ENCODE peak calls at places on chromosome 16, in seven cellular contexts. Q is neuronal stem cell, L is H1, M is mesendoderm, J is trophoblast cell, U is IMR-90, A is H9. N is an unnamed sample. For H3K4me1, the result is how much of the 10 kb centered on the place peaks cover.

GRCh38 chr16:83258366-83258765 is 549.4 kb upstream of the HSBP1 start:
- DNase-seq in Q (no peak), L (no peak), M (no peak), J (no peak), U (no peak), A (no peak), N (no peak)

GRCh38 chr16:969508-970378 is 1.0 kb downstream of the LMF1 start:
- DNase-seq in Q (no peak), L (peak), M (peak), J (peak), U (peak), A (no peak), N (no peak)

GRCh38 chr16:11560701-11561439 is 25.8 kb downstream of the LITAF start:
- DNase-seq in Q (no peak), L (peak), M (peak), J (peak), U (no peak), A (no peak), N (peak)

GRCh38 chr16:1216681-1217400 is 8.2 kb downstream of the TPSG1 start:
- DNase-seq in Q (no peak), L (no peak), M (no peak), J (no peak), U (no peak), A (no peak), N (no peak)

GRCh38 chr16:3173892-3174617 is 13.9 kb upstream of the OR1F1 start:
- DNase-seq in Q (no peak), L (peak), M (peak), J (no peak), U (no peak), A (peak), N (peak)

GRCh38 chr16:58306327-58306726 is 11.5 kb upstream of the PRSS54 start:
- DNase-seq in Q (no peak), L (no peak), M (no peak), J (peak), U (peak), A (no peak), N (peak)

GRCh38 chr16:24871891-24872290 is 26.1 kb downstream of the SLC5A11 start:
- DNase-seq in Q (no peak), L (no peak), M (no peak), J (no peak), U (no peak), A (no peak), N (no peak)

GRCh38 chr16:85613609-85614337 is 651 bp downstream of the GSE1 start:
- DNase-seq in Q (no peak), L (peak), M (peak), J (peak), U (no peak), A (peak), N (peak)

GRCh38 chr16:87538160-87538559 is 45.3 kb upstream of the ZCCHC14 start:
- DNase-seq in Q (no peak), L (no peak), M (no peak), J (no peak), U (peak), A (no peak), N (peak)

GRCh38 chr16:28990375-28991040 is 5.7 kb downstream of the LAT start:
- DNase-seq in Q (no peak), L (no peak), M (no peak), J (peak), U (no peak), A (no peak), N (no peak)

DNA sequence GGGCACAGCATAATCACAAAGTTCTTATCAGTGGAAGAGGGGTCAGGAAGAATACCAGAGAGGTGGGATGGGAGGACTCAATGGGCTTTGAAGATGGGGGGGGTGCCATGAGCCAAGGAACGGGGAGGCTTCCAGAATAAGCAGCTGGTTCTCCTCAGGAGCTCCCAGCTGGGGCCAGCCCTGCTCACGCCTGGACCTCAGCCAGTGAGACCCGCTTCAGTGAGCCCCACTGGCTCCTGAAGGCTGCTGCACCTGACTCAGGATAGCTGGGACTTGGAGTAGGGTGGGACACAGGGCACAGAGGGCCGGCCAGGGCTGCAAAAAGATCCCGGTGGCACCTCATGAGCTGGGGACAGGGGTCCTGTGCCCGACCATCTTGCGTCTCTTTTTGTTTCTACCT is 24.4 kb upstream of the ZC3H18 start:
- DNase-seq in Q (no peak), L (no peak), M (no peak), J (no peak), U (no peak), A (no peak), N (no peak)
- H3K23ac ChIP-seq in Q (no peak), L (no peak), M (no peak), J (no peak), U (no peak), A (no peak), N (no peak)

DNA sequence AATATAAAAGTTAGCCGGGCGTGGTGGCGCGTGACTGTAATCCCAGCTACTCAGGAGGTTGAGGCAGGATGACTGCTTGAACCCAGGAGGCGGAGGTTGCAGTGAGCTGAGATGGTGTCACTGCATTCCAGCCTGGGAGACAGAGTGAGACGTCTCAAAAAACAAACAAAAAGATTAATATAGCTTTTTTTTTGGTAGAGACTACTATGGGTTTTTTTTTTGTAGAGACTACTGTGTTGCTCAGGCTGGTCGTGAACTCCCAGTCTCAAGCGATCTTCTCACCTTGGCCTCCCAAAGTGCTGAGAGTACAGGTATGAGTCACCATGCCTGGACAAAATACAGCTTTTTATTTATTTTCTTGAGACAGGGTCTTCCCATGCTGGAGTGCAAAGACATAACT is 20.2 kb downstream of the ZNRF1 start:
- DNase-seq in Q (no peak), L (no peak), M (no peak), J (no peak), U (peak), A (no peak), N (no peak)
- H3K4me2 ChIP-seq in Q (no peak), L (no peak), M (no peak), J (no peak), U (no peak), A (no peak), N (no peak)

DNA sequence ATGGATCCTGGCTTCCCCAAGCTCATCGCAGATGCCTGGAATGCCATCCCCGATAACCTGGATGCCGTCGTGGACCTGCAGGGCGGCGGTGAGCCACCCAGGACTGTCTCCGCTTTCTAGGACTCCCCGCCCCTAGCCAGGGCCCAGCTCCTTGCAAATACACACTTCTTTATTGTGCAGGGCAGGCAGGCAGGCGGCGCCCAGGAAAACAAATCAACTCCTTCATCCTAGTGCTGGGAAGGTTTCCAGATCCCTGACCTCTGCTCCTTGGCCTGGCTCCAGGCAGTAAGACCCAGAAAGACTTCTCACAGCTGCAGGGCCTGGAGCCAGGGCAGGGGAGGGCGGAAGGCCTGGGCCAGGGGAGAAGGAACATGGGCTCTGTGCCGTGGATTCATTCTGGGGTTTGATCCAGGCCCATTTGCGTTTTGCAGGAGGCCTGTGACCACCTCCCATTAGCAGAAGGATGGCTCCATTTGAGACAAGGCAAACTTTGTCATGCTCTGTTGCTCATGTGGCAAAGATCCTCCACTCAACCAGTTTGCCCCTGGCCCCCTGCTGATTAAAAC is 6.0 kb upstream of the LPCAT2 start:
- DNase-seq in Q (no peak), L (no peak), M (no peak), J (peak), U (peak), A (peak), N (peak)
- H3K4me1 ChIP-seq in Q (under half), L (under half), M (under half), J (under half), U (under half), A (under half), N (under half)

DNA sequence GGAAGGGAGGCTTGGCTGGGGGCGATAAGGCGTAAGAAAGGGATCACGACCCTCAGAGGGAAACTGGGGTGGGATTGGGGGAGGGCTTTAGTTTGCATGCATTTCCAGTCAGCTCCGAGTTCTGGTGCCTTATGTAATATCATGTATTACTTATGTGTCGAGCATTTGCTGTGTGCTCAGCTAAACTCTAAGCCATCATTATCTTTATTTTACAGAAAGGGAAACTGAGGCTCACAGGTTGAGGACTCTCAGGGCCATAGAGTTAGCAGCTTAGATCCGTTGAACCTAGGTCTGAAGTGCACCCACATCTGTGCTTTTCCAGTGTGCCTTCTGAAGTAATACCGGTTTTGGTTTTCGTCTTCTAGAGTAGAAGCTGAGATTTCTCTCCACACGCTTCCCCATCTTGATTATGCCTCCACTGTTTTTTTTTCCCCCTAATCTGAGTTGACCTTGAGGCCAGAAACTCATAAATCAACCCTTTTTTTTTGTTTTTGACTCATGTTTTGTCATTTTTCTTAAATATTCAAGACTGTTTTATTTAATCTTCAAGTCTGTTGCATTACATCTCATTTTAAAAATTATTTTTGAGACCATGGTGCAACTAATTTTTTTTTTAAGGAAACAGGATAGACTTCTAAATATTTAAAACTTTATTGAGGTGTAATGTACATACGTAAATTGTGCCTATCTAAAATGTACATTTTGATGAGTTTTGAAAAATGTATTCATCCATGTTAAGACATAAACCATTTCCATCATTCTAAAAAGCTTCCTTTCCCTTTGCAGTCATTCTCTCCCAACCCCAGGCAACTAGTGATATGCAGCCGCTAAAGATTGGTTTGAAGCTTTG is 741 bp downstream of the CYB5B start:
- DNase-seq in Q (no peak), L (no peak), M (no peak), J (no peak), U (no peak), A (no peak), N (peak)
- H3K23ac ChIP-seq in Q (no peak), L (no peak), M (no peak), J (no peak), U (peak), A (no peak), N (peak)

GRCh38 chr16:66619036-66619435 is 14.5 kb downstream of the CMTM3 start:
- DNase-seq in Q (no peak), L (no peak), M (no peak), J (no peak), U (peak), A (no peak), N (no peak)
- H3K4me2 ChIP-seq in Q (no peak), L (no peak), M (no peak), J (no peak), U (peak), A (no peak), N (no peak)

DNA sequence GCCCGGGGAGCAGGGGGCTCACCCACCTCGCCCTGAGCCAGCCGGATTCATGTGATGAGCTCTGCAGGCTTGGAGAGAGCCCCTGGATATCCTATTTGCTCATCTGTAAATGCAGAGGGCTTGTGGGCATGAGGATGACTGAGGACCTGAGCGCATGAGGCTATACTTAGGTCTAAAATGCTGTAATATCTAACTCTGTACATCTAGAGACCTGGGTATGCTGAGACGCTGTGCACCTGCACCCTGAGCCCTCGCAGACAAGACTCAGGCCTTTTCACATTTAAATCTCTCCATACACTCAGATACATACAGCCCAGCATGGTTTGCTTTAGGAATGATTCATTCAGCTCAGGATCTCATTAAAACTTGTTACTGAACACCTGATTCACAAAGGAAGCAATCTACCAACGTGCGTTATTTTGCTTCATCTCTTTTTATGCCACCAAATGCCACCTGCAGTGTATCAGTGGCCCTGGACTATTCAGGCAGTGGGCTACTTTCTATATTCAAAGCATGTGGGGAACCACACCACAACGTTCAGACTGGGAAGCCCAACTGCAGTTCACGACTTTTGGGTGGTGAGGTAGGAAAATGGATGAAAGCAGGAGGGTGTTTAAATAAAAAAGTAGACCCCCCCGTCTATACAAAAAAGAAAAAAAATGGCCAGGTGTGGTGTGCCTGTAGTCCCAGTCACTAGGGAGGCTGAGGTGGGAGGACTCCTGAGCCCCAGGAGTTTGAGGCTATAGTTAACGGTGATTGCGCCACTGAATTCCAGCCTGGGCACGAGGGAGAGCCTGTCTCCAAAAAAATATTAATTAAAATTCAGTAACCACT is 12.0 kb downstream of the USP7 start:
- DNase-seq in Q (no peak), L (no peak), M (no peak), J (no peak), U (no peak), A (no peak), N (no peak)
- H3K4me1 ChIP-seq in Q (under half), L (under half), M (under half), J (under half), U (under half), A (under half), N (under half)

GRCh38 chr16:10232757-10233156 is 50.5 kb upstream of the GRIN2A start:
- DNase-seq in Q (no peak), L (no peak), M (no peak), J (no peak), U (no peak), A (no peak), N (no peak)
- H3K23ac ChIP-seq in Q (no peak), L (no peak), M (no peak), J (no peak), U (no peak), A (no peak), N (no peak)

N was measured in mesenchymal stem cell.